ENCODE peak calls at places on chromosomes 6 and 20, in five cellular contexts. U, R, W, A and P are unnamed samples.

GRCh38 chr20:21391495-21392298 is 5.6 kb downstream of the NKX2-4 start:
- DNase-seq in U (peak; percentile 12), R (no peak), W (peak; percentile 68), A (no peak), P (peak; percentile 77)

GRCh38 chr20:38343107-38343797 is 3.0 kb upstream of the LBP start:
- DNase-seq in U (peak; percentile 27), R (no peak), W (no peak), A (no peak), P (no peak)

GRCh38 chr20:11712611-11713160 is 205.0 kb upstream of the BTBD3 start:
- DNase-seq in U (no peak), R (no peak), W (no peak), A (no peak), P (no peak)

GRCh38 chr20:12287575-12287974 is 369.9 kb downstream of the BTBD3 start:
- DNase-seq in U (peak; percentile 5), R (no peak), W (peak; percentile 50), A (peak; percentile 96), P (no peak)

GRCh38 chr6:90399970-90400369 is 103.3 kb upstream of the BACH2 start:
- DNase-seq in U (no peak), R (no peak), W (no peak), A (no peak), P (no peak)

GRCh38 chr6:25165817-25166216 is 113.4 kb upstream of the CARMIL1 start:
- DNase-seq in U (no peak), R (no peak), W (no peak), A (no peak), P (no peak)

GRCh38 chr6:140319209-140319608 is 944.8 kb upstream of the CITED2 start:
- DNase-seq in U (peak; percentile 17), R (no peak), W (no peak), A (peak; percentile 4), P (no peak)

GRCh38 chr20:13771853-13772453 is 12.8 kb downstream of the ESF1 start:
- DNase-seq in U (peak; percentile 49), R (no peak), W (peak; percentile 55), A (peak; percentile 72), P (peak; percentile 24)

GRCh38 chr6:74482180-74482579 is 723.7 kb downstream of the COL12A1 start:
- DNase-seq in U (no peak), R (no peak), W (no peak), A (no peak), P (no peak)

GRCh38 chr6:164151161-164151728 is 736.7 kb downstream of the QKI start:
- DNase-seq in U (no peak), R (peak; percentile 56), W (no peak), A (no peak), P (peak; percentile 81)

GRCh38 chr20:3402453-3402852 is 5.0 kb downstream of the DNAAF9 start:
- DNase-seq in U (no peak), R (no peak), W (no peak), A (no peak), P (no peak)

DNA sequence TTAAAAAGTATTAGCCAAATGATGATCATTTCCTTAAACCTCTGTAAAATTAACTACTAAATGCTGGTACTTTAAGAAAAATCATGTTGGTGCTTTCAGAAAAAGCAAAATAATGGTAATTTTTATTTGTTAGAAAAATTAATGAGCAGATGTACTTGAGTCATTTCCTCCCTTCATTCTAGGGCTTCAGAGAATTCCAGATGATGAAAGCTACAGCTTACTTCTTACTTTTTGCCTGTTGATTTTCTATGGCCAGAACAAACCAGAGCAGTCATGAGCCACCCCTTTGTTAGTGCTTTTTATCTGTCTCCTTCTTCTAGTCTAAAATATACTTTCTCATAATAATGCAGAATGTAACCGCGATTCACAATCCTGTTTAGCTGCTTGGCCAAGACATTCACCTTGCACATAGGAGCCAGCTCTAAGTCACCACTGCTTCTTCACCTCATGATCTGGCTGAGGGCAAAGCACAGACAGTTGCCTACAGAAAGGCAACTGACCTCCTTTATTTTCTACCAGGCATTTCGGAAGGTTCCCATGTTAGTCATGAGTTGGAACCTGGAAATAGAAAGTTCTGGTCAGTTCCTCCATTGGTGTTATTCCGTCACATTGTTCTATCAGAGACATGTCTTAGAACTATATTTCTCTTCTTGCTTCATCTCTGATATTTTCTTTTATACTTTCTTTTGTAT is 43.5 kb upstream of the TINAG start:
- DNase-seq in U (no peak), R (no peak), W (no peak), A (no peak), P (no peak)
- H2AFZ ChIP-seq in U (no peak overlapping the region), R (no peak overlapping the region), W (no peak overlapping the region), A (no peak overlapping the region), P (no peak overlapping the region)

GRCh38 chr6:43262780-43263313 is 19.6 kb downstream of the TTBK1 start:
- DNase-seq in U (no peak), R (no peak), W (no peak), A (no peak), P (no peak)

GRCh38 chr6:43264599-43264998 is 21.3 kb downstream of the TTBK1 start:
- DNase-seq in U (no peak), R (no peak), W (no peak), A (no peak), P (no peak)

GRCh38 chr6:43260791-43261190 is 17.5 kb downstream of the TTBK1 start:
- DNase-seq in U (no peak), R (no peak), W (no peak), A (no peak), P (no peak)

GRCh38 chr6:43263314-43264178 is 20.3 kb downstream of the TTBK1 start:
- DNase-seq in U (peak; percentile 90), R (no peak), W (peak; percentile 91), A (peak; percentile 77), P (peak; percentile 86)

DNA sequence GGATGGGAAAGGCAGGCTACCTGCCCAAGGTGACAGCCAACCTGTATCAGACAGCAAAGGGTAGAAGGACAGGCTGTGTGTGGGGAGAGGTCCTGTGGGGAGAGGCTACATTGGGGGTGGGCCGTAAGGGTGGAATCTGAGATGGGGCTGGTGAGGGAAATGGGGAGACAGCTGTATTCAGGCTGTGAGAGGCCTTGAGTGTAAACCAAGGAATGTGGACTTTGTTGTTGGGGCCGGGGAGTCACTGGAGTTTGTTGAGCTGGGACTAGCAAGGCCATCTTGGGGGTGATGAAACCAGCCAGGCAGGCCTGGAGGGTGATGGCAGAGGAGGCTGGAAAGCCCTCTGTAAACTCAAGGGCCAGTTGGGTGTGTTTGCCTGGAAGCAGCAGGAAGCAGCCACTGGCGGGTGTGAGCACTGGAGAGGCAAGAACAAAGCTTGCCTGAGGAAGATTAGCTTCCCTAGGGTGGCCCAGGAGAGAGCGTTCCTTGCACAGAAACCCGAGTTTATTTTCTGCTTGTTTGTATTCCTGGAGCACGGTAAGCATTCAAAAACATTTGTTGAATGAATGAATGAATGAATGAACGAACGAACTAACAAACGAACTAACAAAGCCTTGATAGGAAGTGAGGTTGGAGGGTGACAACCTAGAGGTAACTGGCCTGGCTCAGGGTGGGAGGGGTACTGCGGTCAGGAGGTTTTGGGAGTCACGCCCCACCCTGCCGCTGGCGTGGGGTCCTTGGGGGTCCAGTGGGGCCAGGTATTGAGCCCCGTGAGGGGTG is 18.9 kb downstream of the TTBK1 start:
- DNase-seq in U (peak; percentile 73), R (no peak), W (no peak), A (no peak), P (no peak)
- H2AFZ ChIP-seq in U (no peak overlapping the region), R (no peak overlapping the region), W (no peak overlapping the region), A (no peak overlapping the region), P (no peak overlapping the region)

GRCh38 chr6:116035616-116036015 is 25.1 kb downstream of the FRK start:
- DNase-seq in U (no peak), R (no peak), W (no peak), A (no peak), P (no peak)

GRCh38 chr6:116036885-116037284 is 23.8 kb downstream of the FRK start:
- DNase-seq in U (no peak), R (no peak), W (no peak), A (peak; percentile 40), P (no peak)

GRCh38 chr6:116036075-116036773 is 24.5 kb downstream of the FRK start:
- DNase-seq in U (no peak), R (no peak), W (no peak), A (no peak), P (no peak)

GRCh38 chr6:116033687-116034303 is 26.9 kb downstream of the FRK start:
- DNase-seq in U (no peak), R (no peak), W (no peak), A (no peak), P (no peak)

GRCh38 chr6:116034327-116034726 is 26.4 kb downstream of the FRK start:
- DNase-seq in U (no peak), R (no peak), W (no peak), A (peak; percentile 30), P (no peak)
- H2AFZ ChIP-seq in U (no peak overlapping the region), R (no peak overlapping the region), W (peak overlapping the region; percentile 1), A (no peak overlapping the region), P (no peak overlapping the region)

DNA sequence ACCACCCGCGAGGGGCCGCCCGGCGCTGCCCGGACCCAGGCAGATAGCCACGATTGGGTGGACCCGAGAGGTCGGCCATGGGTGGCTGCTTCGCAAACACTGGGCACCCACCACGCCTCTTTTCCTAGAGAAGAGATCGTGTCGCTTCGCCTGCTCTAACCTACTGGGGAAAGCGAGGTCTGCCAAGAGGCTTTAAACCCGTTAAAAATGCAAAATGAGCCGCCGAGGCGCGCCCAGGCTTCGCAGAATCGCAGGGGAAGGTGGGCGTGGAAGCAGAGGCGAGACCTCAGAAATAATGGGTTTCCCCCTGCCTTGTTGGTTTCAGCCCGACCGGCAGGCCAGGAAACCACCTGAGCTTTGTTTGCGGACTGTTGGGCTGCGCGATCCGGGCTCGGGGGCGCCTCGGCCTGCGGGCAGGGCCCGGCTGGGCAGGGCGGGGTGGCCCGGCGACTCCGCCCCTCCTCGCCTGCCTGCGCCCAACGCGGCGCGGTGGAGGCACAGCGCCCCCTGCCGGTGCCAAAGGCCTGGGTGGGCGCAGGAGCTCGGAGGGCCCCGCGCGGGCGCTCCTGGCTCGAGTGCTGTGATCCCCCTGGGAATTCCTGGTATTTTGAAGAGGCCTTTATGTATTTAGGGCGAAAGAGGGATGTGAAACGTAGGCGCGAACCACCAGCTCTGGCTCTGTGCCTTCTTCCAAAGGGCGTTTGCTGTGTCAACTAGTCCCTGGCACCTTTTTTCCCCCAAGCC is 1.6 kb downstream of the MARCKS start:
- DNase-seq in U (peak; percentile 96), R (peak; percentile 94), W (peak; percentile 94), A (peak; percentile 87), P (peak; percentile 96)
- H2AFZ ChIP-seq in U (no peak overlapping the region), R (no peak overlapping the region), W (no peak overlapping the region), A (peak overlapping the region; percentile 94), P (no peak overlapping the region)

GRCh38 chr6:84019812-84020211 is 13.8 kb upstream of the MRAP2 start:
- DNase-seq in U (no peak), R (no peak), W (no peak), A (no peak), P (no peak)
- H2AFZ ChIP-seq in U (no peak overlapping the region), R (no peak overlapping the region), W (peak overlapping the region; percentile 80), A (no peak overlapping the region), P (no peak overlapping the region)

GRCh38 chr6:136533487-136533886 is 16.7 kb downstream of the MAP7 start:
- DNase-seq in U (no peak), R (no peak), W (no peak), A (no peak), P (no peak)
- H2AFZ ChIP-seq in U (no peak overlapping the region), R (no peak overlapping the region), W (no peak overlapping the region), A (no peak overlapping the region), P (no peak overlapping the region)

GRCh38 chr6:52538252-52538905 is 38.5 kb downstream of the TRAM2 start:
- DNase-seq in U (no peak), R (no peak), W (no peak), A (no peak), P (no peak)
- H2AFZ ChIP-seq in U (no peak overlapping the region), R (no peak overlapping the region), W (no peak overlapping the region), A (no peak overlapping the region), P (no peak overlapping the region)

DNA sequence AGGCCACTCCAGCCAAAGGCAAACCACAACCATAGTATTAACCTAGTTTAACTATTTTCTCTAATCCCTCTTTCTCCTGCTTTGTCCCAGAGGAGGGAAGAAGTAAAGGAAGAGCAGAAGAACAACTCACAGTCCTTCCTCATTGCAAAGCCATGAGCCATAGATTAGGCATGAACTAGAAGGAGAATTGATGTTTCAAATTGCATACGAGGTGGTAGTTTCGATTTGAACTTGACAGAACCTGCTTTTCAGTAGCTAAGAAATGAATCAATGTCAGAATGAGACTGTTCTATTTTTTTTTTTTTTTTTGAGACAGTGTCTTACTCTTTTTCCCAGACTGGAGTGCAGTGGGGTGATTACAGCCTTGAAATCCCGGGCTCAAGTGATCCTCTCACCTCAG is 48.3 kb downstream of the PROKR2 start:
- DNase-seq in U (no peak), R (no peak), W (no peak), A (peak; percentile 7), P (no peak)
- H2AFZ ChIP-seq in U (no peak overlapping the region), R (no peak overlapping the region), W (no peak overlapping the region), A (no peak overlapping the region), P (no peak overlapping the region)